ENCODE peak calls at places on chromosome 7, in eight cellular contexts. C is T-cell; W is brain microvascular endothelial cell; B is GM23248; E is HuH-7.5; J is fibroblast of the aortic adventitia; R is NCI-H2171 treated with DMSO at 0.1 percent for 48 hours; I is stimulated activated CD4-positive, alpha-beta T cell treated with anti-CD3 and anti-CD28 coated beads, TNF-alpha, amount 100 ng/mL, for 4 hours. X is an unnamed sample.

GRCh38 chr7:100370303-100370702 is 3.0 kb upstream of the PILRA start:
- DNase-seq in W (no peak), C (no peak), R (no peak), J (no peak), E (no peak), I (no peak), B (no peak), X (no peak)

GRCh38 chr7:16130127-16131110 is 290.9 kb downstream of the CRPPA start:
- DNase-seq in C (no peak), R (peak), W (no peak), E (no peak), B (peak), J (peak), I (no peak), X (no peak)

GRCh38 chr7:117145952-117146475 is 176.8 kb downstream of the WNT2 start:
- DNase-seq in W (no peak), J (no peak), E (no peak), R (no peak), I (no peak), B (no peak), C (no peak), X (no peak)

GRCh38 chr7:18116661-18117060 is 89.0 kb upstream of the PRPS1L1 start:
- DNase-seq in I (no peak), J (no peak), B (no peak), W (no peak), C (no peak), E (no peak), R (no peak), X (no peak)

GRCh38 chr7:100053201-100053600 is 3.6 kb downstream of the ZSCAN21 start:
- DNase-seq in E (peak), B (peak), R (peak), I (no peak), C (no peak), W (peak), J (peak), X (peak)

GRCh38 chr7:92833766-92834605 is 2.4 kb downstream of the CDK6 start:
- DNase-seq in R (peak), B (peak), W (peak), E (peak), J (peak), I (peak), C (peak), X (no peak)

GRCh38 chr7:74466196-74466813 is 12.6 kb downstream of the GTF2IRD1 start:
- DNase-seq in W (no peak), R (peak), B (no peak), C (no peak), E (no peak), I (no peak), J (no peak), X (no peak)

GRCh38 chr7:28165971-28166955 is 14.3 kb downstream of the JAZF1 start:
- DNase-seq in B (peak), J (peak), R (no peak), C (no peak), W (no peak), E (no peak), I (no peak), X (no peak)

GRCh38 chr7:38858281-38858884 is 50.6 kb downstream of the VPS41 start:
- DNase-seq in E (no peak), W (peak), R (peak), B (peak), C (no peak), J (no peak), I (no peak), X (no peak)

GRCh38 chr7:288671-289101 is 1.3 kb upstream of the FOXL3 start:
- DNase-seq in E (no peak), C (no peak), R (no peak), J (no peak), I (no peak), W (no peak), B (no peak), X (no peak)

GRCh38 chr7:138890782-138891445 is 90.3 kb downstream of the KIAA1549 start:
- DNase-seq in R (no peak), B (peak), J (peak), W (peak), C (no peak), I (no peak), E (no peak), X (no peak)

GRCh38 chr7:47901542-47901941 is 46.7 kb downstream of the PKD1L1 start:
- DNase-seq in I (no peak), B (peak), E (no peak), C (no peak), J (no peak), R (no peak), W (peak), X (no peak)

GRCh38 chr7:20064181-20064970 is 152.8 kb downstream of the MACC1 start:
- DNase-seq in C (no peak), J (peak), W (peak), R (no peak), B (peak), I (no peak), E (no peak), X (no peak)

GRCh38 chr7:101690061-101690460 is 61.0 kb upstream of the MYL10 start:
- DNase-seq in R (no peak), W (no peak), I (no peak), C (no peak), J (no peak), B (peak), E (no peak), X (no peak)

GRCh38 chr7:55255501-55256445 is 109.4 kb upstream of the LANCL2 start:
- DNase-seq in R (peak), B (peak), I (peak), E (peak), J (peak), C (peak), W (peak), X (no peak)

GRCh38 chr7:93228302-93228701 is 2.0 kb upstream of the HEPACAM2 start:
- DNase-seq in C (no peak), B (peak), W (peak), E (peak), I (no peak), R (peak), J (peak), X (peak)

GRCh38 chr7:142375710-142376313 is 118.0 kb upstream of the PRSS58 start:
- DNase-seq in I (no peak), C (no peak), E (no peak), R (no peak), W (no peak), J (peak), B (peak), X (no peak)

GRCh38 chr7:46133741-46134140 is 212.7 kb upstream of the IGFBP3 start:
- DNase-seq in R (no peak), I (no peak), W (no peak), E (no peak), J (no peak), C (no peak), B (no peak), X (no peak)

GRCh38 chr7:150993511-150993910 is 2.7 kb downstream of the NOS3 start:
- DNase-seq in C (no peak), B (no peak), R (no peak), E (no peak), I (no peak), J (no peak), W (no peak), X (no peak)

GRCh38 chr7:103499976-103500375 is 54.0 kb upstream of the SLC26A5 start:
- DNase-seq in W (peak), E (peak), J (peak), I (no peak), B (peak), R (no peak), C (no peak), X (no peak)

GRCh38 chr7:139321071-139321745 is 19.9 kb upstream of the FMC1 start:
- DNase-seq in I (no peak), J (peak), E (no peak), B (peak), C (no peak), R (no peak), W (no peak), X (no peak)

X was measured in NCI-H1436 treated with DMSO at 0.1 percent for 48 hours.